ENCODE peak calls at places on chromosomes 3 and 15, in nine cellular contexts. A is GM06990, Q is lung, W is astrocyte of the spinal cord, R is mucosa of descending colon, V is brain microvascular endothelial cell, C is OCI-LY7, K is GM12864, L is H9. B is an unnamed sample.

GRCh38 chr3:197013989-197014388 is 15.6 kb downstream of the MELTF start:
- DNase-seq in A (no peak), Q (no peak), W (no peak), R (no peak), V (no peak), C (no peak), K (no peak), L (no peak), B (no peak)

GRCh38 chr3:177816667-177817208 is 619.5 kb upstream of the TBL1XR1 start:
- DNase-seq in A (no peak), Q (peak; percentile 79), W (peak; percentile 80), R (no peak), V (peak; percentile 54), C (peak; percentile 4), K (no peak), L (no peak), B (no peak)

GRCh38 chr3:196942915-196943277 is 568 bp upstream of the NCBP2 start:
- DNase-seq in A (no peak), Q (no peak), W (no peak), R (peak; percentile 74), V (no peak), C (peak; percentile 18), K (no peak), L (no peak), B (no peak)

GRCh38 chr3:26090589-26090988 is 300.7 kb downstream of the OXSM start:
- DNase-seq in A (no peak), Q (no peak), W (no peak), R (no peak), V (no peak), C (no peak), K (no peak), L (no peak), B (no peak)

GRCh38 chr3:102529452-102529851 is 94.6 kb downstream of the ZPLD1 start:
- DNase-seq in A (no peak), Q (no peak), W (peak; percentile 25), R (no peak), V (no peak), C (peak; percentile 2), K (no peak), L (peak; percentile 39), B (no peak)

GRCh38 chr3:57815034-57815433 is 58.9 kb downstream of the SLMAP start:
- DNase-seq in A (no peak), Q (no peak), W (no peak), R (no peak), V (no peak), C (peak; percentile 39), K (no peak), L (no peak), B (no peak)

GRCh38 chr3:128698211-128699011 is 27.6 kb upstream of the RAB7A start:
- DNase-seq in A (no peak), Q (peak; percentile 46), W (peak; percentile 5), R (peak; percentile 68), V (no peak), C (no peak), K (no peak), L (peak; percentile 63), B (peak; percentile 39)

GRCh38 chr15:35557544-35557943 is 11.6 kb upstream of the DPH6 start:
- DNase-seq in A (no peak), Q (no peak), W (peak; percentile 88), R (no peak), V (peak; percentile 90), C (no peak), K (no peak), L (no peak), B (no peak)

GRCh38 chr3:126102011-126102410 is 18.1 kb upstream of the SLC41A3 start:
- DNase-seq in A (no peak), Q (peak; percentile 10), W (no peak), R (no peak), V (no peak), C (no peak), K (no peak), L (no peak), B (no peak)

GRCh38 chr3:194996746-194997145 is 274.2 kb downstream of the XXYLT1 start:
- DNase-seq in A (no peak), Q (no peak), W (no peak), R (no peak), V (no peak), C (no peak), K (no peak), L (peak; percentile 18), B (no peak)

GRCh38 chr15:41918506-41919126 is 24.8 kb upstream of the SPTBN5 start:
- DNase-seq in A (no peak), Q (no peak), W (no peak), R (no peak), V (no peak), C (no peak), K (no peak), L (no peak), B (no peak)

GRCh38 chr3:127196466-127197299 is 3.8 kb downstream of the PRR23E start:
- DNase-seq in A (no peak), Q (peak; percentile 13), W (no peak), R (no peak), V (no peak), C (no peak), K (no peak), L (no peak), B (peak; percentile 16)

GRCh38 chr15:48946088-48946839 is 17.5 kb downstream of the SHC4 start:
- DNase-seq in A (no peak), Q (no peak), W (peak; percentile 56), R (no peak), V (peak; percentile 52), C (no peak), K (no peak), L (no peak), B (no peak)

DNA sequence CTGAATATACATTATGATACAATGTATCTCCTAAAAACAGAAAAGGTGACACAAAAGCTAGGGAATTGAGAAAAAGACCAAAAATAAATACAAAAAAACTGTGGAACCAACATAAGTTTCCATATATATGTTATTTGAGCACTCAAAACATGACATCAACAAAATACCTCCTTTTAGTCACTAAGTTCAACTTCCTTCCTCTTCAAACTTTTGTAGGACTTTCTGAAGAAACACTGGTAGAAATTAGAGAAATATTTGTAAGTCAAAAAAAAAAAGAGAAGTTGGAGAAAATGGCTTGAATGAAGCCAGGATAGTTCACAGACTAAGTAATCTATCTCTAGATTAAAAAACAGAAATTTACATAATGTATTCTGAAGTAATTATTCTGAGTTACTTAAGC is 208.4 kb upstream of the ALCAM start:
- DNase-seq in A (no peak), Q (no peak), W (no peak), R (no peak), V (no peak), C (no peak), K (no peak), L (no peak), B (no peak)
- TF ChIP-seq CTCF in A (no peak), Q (no peak), W (no peak), R (no peak), V (no peak), C (no peak), K (no peak), L (no peak), B (no peak)

DNA sequence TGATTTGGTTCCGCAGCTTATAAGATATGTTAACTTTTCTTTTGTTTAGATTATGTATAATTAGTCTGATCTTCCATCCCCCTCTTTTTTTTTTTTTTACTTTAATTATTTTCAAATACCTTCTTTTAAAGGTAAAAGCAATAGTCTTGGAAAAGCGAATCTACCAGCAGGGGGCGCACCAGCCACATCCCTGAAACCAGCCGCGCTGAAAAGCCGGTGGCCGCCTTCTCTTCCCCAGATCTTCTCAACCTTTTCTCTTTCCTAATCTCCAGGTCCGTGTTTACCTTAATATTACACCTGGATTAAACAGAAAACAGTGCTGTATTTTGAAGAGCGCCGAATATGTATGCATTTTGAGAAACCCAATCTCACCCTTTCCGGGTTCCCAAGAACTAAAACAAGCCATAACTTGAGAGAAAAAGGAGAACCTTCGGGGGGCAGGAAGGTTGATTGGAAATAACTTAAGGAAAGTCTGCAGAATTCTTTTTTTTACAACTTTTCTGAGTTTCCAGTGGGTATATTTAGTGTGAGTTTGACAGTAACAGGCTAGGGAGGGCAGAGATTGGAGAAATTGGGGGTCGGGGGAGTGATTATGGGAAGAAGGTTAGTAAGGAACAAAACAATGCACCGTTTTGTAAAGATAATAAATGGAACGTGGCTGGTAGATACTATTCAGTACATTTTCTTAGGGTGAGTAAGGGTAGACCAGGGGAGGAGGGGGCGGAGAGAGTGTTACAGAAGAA is 2.0 kb upstream of the SOX2 start:
- DNase-seq in A (peak; percentile 59), Q (peak; percentile 76), W (peak; percentile 75), R (peak; percentile 78), V (peak; percentile 60), C (peak; percentile 84), K (peak; percentile 21), L (peak; percentile 75), B (no peak)
- TF ChIP-seq CTCF in A (peak; percentile 65), Q (peak; percentile 29), W (peak; percentile 72), R (peak; percentile 56), V (peak; percentile 81), C (peak; percentile 98), K (peak; percentile 55), L (peak; percentile 96), B (peak; percentile 77)

DNA sequence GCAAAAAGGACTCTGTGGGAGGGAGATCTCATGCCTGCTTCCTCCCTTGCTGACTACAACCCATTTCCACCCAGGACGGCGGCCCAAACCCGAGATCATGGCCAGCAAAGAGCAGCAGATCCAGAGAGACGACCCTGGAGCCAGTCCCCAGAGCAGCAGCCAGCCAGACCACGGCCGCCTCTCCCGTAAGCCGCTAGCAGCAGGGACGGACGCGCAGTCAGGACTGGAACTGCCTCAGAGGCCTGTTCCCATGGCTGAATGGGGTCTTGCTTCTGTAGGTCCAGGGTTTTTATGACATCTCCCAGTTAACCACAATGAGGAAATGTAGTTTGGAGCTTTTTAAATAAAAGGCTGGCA is 67.2 kb downstream of the BOC start:
- DNase-seq in A (no peak), Q (no peak), W (no peak), R (no peak), V (no peak), C (no peak), K (no peak), L (no peak), B (no peak)
- TF ChIP-seq CTCF in A (no peak), Q (no peak), W (no peak), R (no peak), V (no peak), C (no peak), K (no peak), L (no peak), B (no peak)

GRCh38 chr3:22700876-22701275 is 502.3 kb upstream of the UBE2E2 start:
- DNase-seq in A (no peak), Q (no peak), W (no peak), R (no peak), V (no peak), C (no peak), K (no peak), L (no peak), B (no peak)

DNA sequence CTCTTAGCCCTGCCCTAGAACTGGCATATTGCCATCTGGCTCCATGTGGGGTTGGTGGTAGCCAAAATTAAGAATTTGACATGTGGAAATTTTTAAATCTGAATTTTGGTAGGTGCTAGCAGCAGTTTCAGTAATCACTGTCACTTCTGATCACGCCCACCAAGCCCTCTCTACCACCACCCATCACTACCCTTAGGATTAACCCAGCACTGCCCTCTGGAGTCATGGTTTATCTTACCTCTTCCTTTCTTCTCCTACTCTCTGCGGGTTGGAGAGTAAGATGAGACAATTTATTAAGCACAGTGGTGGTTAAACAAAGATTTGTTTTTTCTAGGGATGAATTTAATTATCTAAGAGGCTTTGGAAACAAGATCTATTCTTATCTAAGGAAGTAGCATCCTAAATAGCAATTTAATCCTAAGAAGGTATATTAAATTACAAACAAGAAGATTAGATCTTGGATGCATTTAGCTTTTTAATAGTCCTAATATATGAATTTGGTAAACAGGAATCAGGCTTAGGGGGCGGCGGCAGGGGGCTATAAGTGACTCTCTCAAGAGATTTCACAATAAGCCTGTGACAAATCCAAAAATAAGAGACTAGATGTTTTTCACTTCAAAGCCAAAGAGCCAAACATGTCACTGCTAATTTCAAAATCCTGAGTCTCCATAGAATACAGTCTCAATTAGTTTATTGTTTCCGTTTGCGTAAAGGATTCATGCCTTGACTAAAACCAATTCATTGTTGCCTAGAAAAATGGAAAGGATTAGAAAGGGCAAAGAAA is 498.4 kb upstream of the UBE2E2 start:
- DNase-seq in A (no peak), Q (no peak), W (no peak), R (no peak), V (no peak), C (no peak), K (no peak), L (no peak), B (no peak)
- TF ChIP-seq CTCF in A (no peak), Q (no peak), W (no peak), R (no peak), V (no peak), C (no peak), K (no peak), L (peak; percentile 46), B (no peak)